ENCODE peak calls at places on chromosomes 7 and 10, in ten cellular contexts. One of them, this sample, is unnamed.

GRCh38 chr7:91193141-91193540 is 71.1 kb upstream of the FZD1 start:
- DNase-seq in putamen: no peak
- DNase-seq in HTR-8/SVneo: no peak
- DNase-seq in NCI-H1417: no peak
- DNase-seq in SJCRH30: no peak
- DNase-seq in left kidney: no peak
- DNase-seq in lower leg skin: no peak
- DNase-seq in left colon: no peak
- DNase-seq in activated CD4-positive, alpha-beta memory T cell treated with anti-CD3 and anti-CD28 coated beads, Interleukin-2, amount 10 ng/mL, durations not matched to agents 7 days and 5 days: no peak
- DNase-seq in naive thymus-derived CD8-positive, alpha-beta T cell: no peak
- DNase-seq in this sample: no peak

GRCh38 chr10:102651455-102652169 is 7.3 kb downstream of the TRIM8 start:
- DNase-seq in NCI-H1417: no peak
- DNase-seq in naive thymus-derived CD8-positive, alpha-beta T cell: no peak
- DNase-seq in activated CD4-positive, alpha-beta memory T cell treated with anti-CD3 and anti-CD28 coated beads, Interleukin-2, amount 10 ng/mL, durations not matched to agents 7 days and 5 days: no peak
- DNase-seq in HTR-8/SVneo: no peak
- DNase-seq in putamen: no peak
- DNase-seq in left colon: no peak
- DNase-seq in left kidney: peak
- DNase-seq in lower leg skin: no peak
- DNase-seq in SJCRH30: no peak
- DNase-seq in this sample: no peak

GRCh38 chr10:17518338-17518737 is 63.9 kb upstream of the ST8SIA6 start:
- DNase-seq in NCI-H1417: no peak
- DNase-seq in lower leg skin: no peak
- DNase-seq in left colon: no peak
- DNase-seq in activated CD4-positive, alpha-beta memory T cell treated with anti-CD3 and anti-CD28 coated beads, Interleukin-2, amount 10 ng/mL, durations not matched to agents 7 days and 5 days: no peak
- DNase-seq in left kidney: no peak
- DNase-seq in naive thymus-derived CD8-positive, alpha-beta T cell: no peak
- DNase-seq in putamen: no peak
- DNase-seq in HTR-8/SVneo: no peak
- DNase-seq in SJCRH30: no peak
- DNase-seq in this sample: no peak

GRCh38 chr10:121740069-121740468 is 141.8 kb upstream of the FGFR2 start:
- DNase-seq in left kidney: no peak
- DNase-seq in SJCRH30: no peak
- DNase-seq in lower leg skin: no peak
- DNase-seq in left colon: no peak
- DNase-seq in HTR-8/SVneo: no peak
- DNase-seq in putamen: no peak
- DNase-seq in naive thymus-derived CD8-positive, alpha-beta T cell: no peak
- DNase-seq in activated CD4-positive, alpha-beta memory T cell treated with anti-CD3 and anti-CD28 coated beads, Interleukin-2, amount 10 ng/mL, durations not matched to agents 7 days and 5 days: no peak
- DNase-seq in NCI-H1417: no peak
- DNase-seq in this sample: no peak

GRCh38 chr10:117137031-117137910 is 799 bp downstream of the VAX1 start:
- DNase-seq in NCI-H1417: peak
- DNase-seq in SJCRH30: no peak
- DNase-seq in HTR-8/SVneo: peak
- DNase-seq in left kidney: peak
- DNase-seq in putamen: no peak
- DNase-seq in naive thymus-derived CD8-positive, alpha-beta T cell: no peak
- DNase-seq in lower leg skin: no peak
- DNase-seq in activated CD4-positive, alpha-beta memory T cell treated with anti-CD3 and anti-CD28 coated beads, Interleukin-2, amount 10 ng/mL, durations not matched to agents 7 days and 5 days: no peak
- DNase-seq in left colon: no peak
- DNase-seq in this sample: peak

GRCh38 chr10:29099001-29099400 is 189.9 kb upstream of the LYZL1 start:
- DNase-seq in left kidney: peak
- DNase-seq in left colon: no peak
- DNase-seq in NCI-H1417: no peak
- DNase-seq in putamen: no peak
- DNase-seq in naive thymus-derived CD8-positive, alpha-beta T cell: no peak
- DNase-seq in activated CD4-positive, alpha-beta memory T cell treated with anti-CD3 and anti-CD28 coated beads, Interleukin-2, amount 10 ng/mL, durations not matched to agents 7 days and 5 days: no peak
- DNase-seq in lower leg skin: no peak
- DNase-seq in SJCRH30: no peak
- DNase-seq in HTR-8/SVneo: no peak
- DNase-seq in this sample: no peak

GRCh38 chr7:91194841-91195240 is 69.4 kb upstream of the FZD1 start:
- DNase-seq in SJCRH30: no peak
- DNase-seq in left kidney: peak
- DNase-seq in left colon: no peak
- DNase-seq in NCI-H1417: no peak
- DNase-seq in lower leg skin: no peak
- DNase-seq in naive thymus-derived CD8-positive, alpha-beta T cell: no peak
- DNase-seq in activated CD4-positive, alpha-beta memory T cell treated with anti-CD3 and anti-CD28 coated beads, Interleukin-2, amount 10 ng/mL, durations not matched to agents 7 days and 5 days: no peak
- DNase-seq in putamen: no peak
- DNase-seq in HTR-8/SVneo: no peak
- DNase-seq in this sample: no peak

GRCh38 chr10:62610649-62611229 is 193.8 kb upstream of the ADO start:
- DNase-seq in left colon: peak
- DNase-seq in left kidney: peak
- DNase-seq in lower leg skin: no peak
- DNase-seq in putamen: peak
- DNase-seq in activated CD4-positive, alpha-beta memory T cell treated with anti-CD3 and anti-CD28 coated beads, Interleukin-2, amount 10 ng/mL, durations not matched to agents 7 days and 5 days: peak
- DNase-seq in NCI-H1417: no peak
- DNase-seq in HTR-8/SVneo: peak
- DNase-seq in naive thymus-derived CD8-positive, alpha-beta T cell: peak
- DNase-seq in SJCRH30: peak
- DNase-seq in this sample: peak

GRCh38 chr10:3889961-3890522 is 105.0 kb upstream of the KLF6 start:
- DNase-seq in lower leg skin: no peak
- DNase-seq in left colon: no peak
- DNase-seq in SJCRH30: no peak
- DNase-seq in HTR-8/SVneo: peak
- DNase-seq in activated CD4-positive, alpha-beta memory T cell treated with anti-CD3 and anti-CD28 coated beads, Interleukin-2, amount 10 ng/mL, durations not matched to agents 7 days and 5 days: no peak
- DNase-seq in putamen: no peak
- DNase-seq in naive thymus-derived CD8-positive, alpha-beta T cell: no peak
- DNase-seq in NCI-H1417: no peak
- DNase-seq in left kidney: peak
- DNase-seq in this sample: no peak

GRCh38 chr7:118794419-118794818 is 569.9 kb downstream of the ANKRD7 start:
- DNase-seq in naive thymus-derived CD8-positive, alpha-beta T cell: no peak
- DNase-seq in left kidney: no peak
- DNase-seq in lower leg skin: no peak
- DNase-seq in SJCRH30: no peak
- DNase-seq in left colon: no peak
- DNase-seq in putamen: no peak
- DNase-seq in NCI-H1417: no peak
- DNase-seq in activated CD4-positive, alpha-beta memory T cell treated with anti-CD3 and anti-CD28 coated beads, Interleukin-2, amount 10 ng/mL, durations not matched to agents 7 days and 5 days: no peak
- DNase-seq in HTR-8/SVneo: no peak
- DNase-seq in this sample: no peak

GRCh38 chr10:23198610-23198939 is 6.5 kb downstream of the PTF1A start:
- DNase-seq in naive thymus-derived CD8-positive, alpha-beta T cell: no peak
- DNase-seq in activated CD4-positive, alpha-beta memory T cell treated with anti-CD3 and anti-CD28 coated beads, Interleukin-2, amount 10 ng/mL, durations not matched to agents 7 days and 5 days: no peak
- DNase-seq in HTR-8/SVneo: no peak
- DNase-seq in left colon: no peak
- DNase-seq in putamen: no peak
- DNase-seq in SJCRH30: no peak
- DNase-seq in NCI-H1417: no peak
- DNase-seq in left kidney: no peak
- DNase-seq in lower leg skin: no peak
- DNase-seq in this sample: no peak

GRCh38 chr7:124328774-124329173 is 295.9 kb upstream of the TMEM229A start:
- DNase-seq in putamen: no peak
- DNase-seq in left colon: no peak
- DNase-seq in NCI-H1417: no peak
- DNase-seq in HTR-8/SVneo: no peak
- DNase-seq in activated CD4-positive, alpha-beta memory T cell treated with anti-CD3 and anti-CD28 coated beads, Interleukin-2, amount 10 ng/mL, durations not matched to agents 7 days and 5 days: no peak
- DNase-seq in lower leg skin: no peak
- DNase-seq in naive thymus-derived CD8-positive, alpha-beta T cell: no peak
- DNase-seq in SJCRH30: no peak
- DNase-seq in left kidney: peak
- DNase-seq in this sample: no peak

GRCh38 chr10:15325243-15326002 is 45.7 kb downstream of the FAM171A1 start:
- DNase-seq in HTR-8/SVneo: peak
- DNase-seq in left kidney: no peak
- DNase-seq in activated CD4-positive, alpha-beta memory T cell treated with anti-CD3 and anti-CD28 coated beads, Interleukin-2, amount 10 ng/mL, durations not matched to agents 7 days and 5 days: no peak
- DNase-seq in SJCRH30: no peak
- DNase-seq in NCI-H1417: no peak
- DNase-seq in left colon: no peak
- DNase-seq in putamen: no peak
- DNase-seq in naive thymus-derived CD8-positive, alpha-beta T cell: no peak
- DNase-seq in lower leg skin: no peak
- DNase-seq in this sample: no peak

GRCh38 chr7:75928600-75928939 is 13.6 kb downstream of the POR start:
- DNase-seq in putamen: no peak
- DNase-seq in left kidney: no peak
- DNase-seq in HTR-8/SVneo: no peak
- DNase-seq in SJCRH30: no peak
- DNase-seq in naive thymus-derived CD8-positive, alpha-beta T cell: peak
- DNase-seq in activated CD4-positive, alpha-beta memory T cell treated with anti-CD3 and anti-CD28 coated beads, Interleukin-2, amount 10 ng/mL, durations not matched to agents 7 days and 5 days: no peak
- DNase-seq in lower leg skin: no peak
- DNase-seq in NCI-H1417: no peak
- DNase-seq in left colon: no peak
- DNase-seq in this sample: no peak

GRCh38 chr10:43221419-43222293 is 45.2 kb downstream of the RASGEF1A start:
- DNase-seq in left kidney: no peak
- DNase-seq in left colon: peak
- DNase-seq in naive thymus-derived CD8-positive, alpha-beta T cell: no peak
- DNase-seq in activated CD4-positive, alpha-beta memory T cell treated with anti-CD3 and anti-CD28 coated beads, Interleukin-2, amount 10 ng/mL, durations not matched to agents 7 days and 5 days: no peak
- DNase-seq in putamen: no peak
- DNase-seq in NCI-H1417: no peak
- DNase-seq in SJCRH30: no peak
- DNase-seq in lower leg skin: peak
- DNase-seq in HTR-8/SVneo: no peak
- DNase-seq in this sample: no peak

GRCh38 chr7:4737300-4737699 is 38.1 kb upstream of the AP5Z1 start:
- DNase-seq in SJCRH30: no peak
- DNase-seq in NCI-H1417: no peak
- DNase-seq in activated CD4-positive, alpha-beta memory T cell treated with anti-CD3 and anti-CD28 coated beads, Interleukin-2, amount 10 ng/mL, durations not matched to agents 7 days and 5 days: no peak
- DNase-seq in left kidney: no peak
- DNase-seq in naive thymus-derived CD8-positive, alpha-beta T cell: no peak
- DNase-seq in HTR-8/SVneo: no peak
- DNase-seq in left colon: no peak
- DNase-seq in lower leg skin: no peak
- DNase-seq in putamen: no peak
- DNase-seq in this sample: no peak

GRCh38 chr7:41029072-41029492 is 673.8 kb downstream of the INHBA start:
- DNase-seq in putamen: peak
- DNase-seq in SJCRH30: no peak
- DNase-seq in naive thymus-derived CD8-positive, alpha-beta T cell: no peak
- DNase-seq in lower leg skin: no peak
- DNase-seq in left colon: no peak
- DNase-seq in activated CD4-positive, alpha-beta memory T cell treated with anti-CD3 and anti-CD28 coated beads, Interleukin-2, amount 10 ng/mL, durations not matched to agents 7 days and 5 days: no peak
- DNase-seq in HTR-8/SVneo: peak
- DNase-seq in NCI-H1417: no peak
- DNase-seq in left kidney: no peak
- DNase-seq in this sample: no peak

GRCh38 chr7:106061301-106061979 is 50.7 kb downstream of the SYPL1 start:
- DNase-seq in activated CD4-positive, alpha-beta memory T cell treated with anti-CD3 and anti-CD28 coated beads, Interleukin-2, amount 10 ng/mL, durations not matched to agents 7 days and 5 days: no peak
- DNase-seq in naive thymus-derived CD8-positive, alpha-beta T cell: no peak
- DNase-seq in left kidney: no peak
- DNase-seq in SJCRH30: no peak
- DNase-seq in HTR-8/SVneo: no peak
- DNase-seq in left colon: no peak
- DNase-seq in putamen: no peak
- DNase-seq in NCI-H1417: no peak
- DNase-seq in lower leg skin: peak
- DNase-seq in this sample: no peak

GRCh38 chr7:112019932-112020331 is 186.3 kb downstream of the DOCK4 start:
- DNase-seq in SJCRH30: no peak
- DNase-seq in left kidney: no peak
- DNase-seq in NCI-H1417: no peak
- DNase-seq in activated CD4-positive, alpha-beta memory T cell treated with anti-CD3 and anti-CD28 coated beads, Interleukin-2, amount 10 ng/mL, durations not matched to agents 7 days and 5 days: no peak
- DNase-seq in putamen: no peak
- DNase-seq in HTR-8/SVneo: no peak
- DNase-seq in naive thymus-derived CD8-positive, alpha-beta T cell: no peak
- DNase-seq in lower leg skin: no peak
- DNase-seq in left colon: no peak
- DNase-seq in this sample: no peak

GRCh38 chr7:110870926-110871325 is 220.0 kb upstream of the LRRN3 start:
- DNase-seq in HTR-8/SVneo: no peak
- DNase-seq in NCI-H1417: no peak
- DNase-seq in naive thymus-derived CD8-positive, alpha-beta T cell: no peak
- DNase-seq in lower leg skin: no peak
- DNase-seq in SJCRH30: no peak
- DNase-seq in left colon: no peak
- DNase-seq in activated CD4-positive, alpha-beta memory T cell treated with anti-CD3 and anti-CD28 coated beads, Interleukin-2, amount 10 ng/mL, durations not matched to agents 7 days and 5 days: no peak
- DNase-seq in putamen: no peak
- DNase-seq in left kidney: peak
- DNase-seq in this sample: no peak

GRCh38 chr7:149604521-149604920 is 106.9 kb upstream of the ZNF746 start:
- DNase-seq in putamen: no peak
- DNase-seq in lower leg skin: no peak
- DNase-seq in left colon: no peak
- DNase-seq in activated CD4-positive, alpha-beta memory T cell treated with anti-CD3 and anti-CD28 coated beads, Interleukin-2, amount 10 ng/mL, durations not matched to agents 7 days and 5 days: no peak
- DNase-seq in SJCRH30: no peak
- DNase-seq in HTR-8/SVneo: no peak
- DNase-seq in NCI-H1417: no peak
- DNase-seq in left kidney: no peak
- DNase-seq in naive thymus-derived CD8-positive, alpha-beta T cell: no peak
- DNase-seq in this sample: no peak

GRCh38 chr10:14405076-14406065 is 74.6 kb upstream of the FRMD4A start:
- DNase-seq in activated CD4-positive, alpha-beta memory T cell treated with anti-CD3 and anti-CD28 coated beads, Interleukin-2, amount 10 ng/mL, durations not matched to agents 7 days and 5 days: no peak
- DNase-seq in lower leg skin: no peak
- DNase-seq in HTR-8/SVneo: peak
- DNase-seq in naive thymus-derived CD8-positive, alpha-beta T cell: no peak
- DNase-seq in left kidney: no peak
- DNase-seq in NCI-H1417: no peak
- DNase-seq in putamen: no peak
- DNase-seq in SJCRH30: no peak
- DNase-seq in left colon: no peak
- DNase-seq in this sample: no peak